ENCODE peak calls at places on chromosomes 13 and 19, in six cellular contexts. U is testis, T is A549, B is heart left ventricle, K is IMR-90, Y is endothelial cell of umbilical vein. W is an unnamed sample.
A peak's percentile ranks its signal among the peaks of the same experiment; 100 is the strongest.

GRCh38 chr13:95660981-95661581 is 15.9 kb upstream of the DNAJC3 start:
- DNase-seq in K (peak; percentile 50), U (no peak), Y (peak; percentile 61), T (peak; percentile 42), B (no peak), W (peak; percentile 54)

GRCh38 chr13:60790620-60791019 is 393.6 kb downstream of the TDRD3 start:
- DNase-seq in Y (no peak), B (peak; percentile 23), U (no peak), K (no peak), T (no peak), W (no peak)

GRCh38 chr19:34824686-34825085 is 51.7 kb upstream of the ZNF599 start:
- DNase-seq in K (no peak), T (no peak), U (no peak), B (no peak), Y (no peak), W (no peak)

GRCh38 chr13:73075546-73075945 is 16.7 kb downstream of the KLF5 start:
- DNase-seq in T (no peak), B (no peak), U (no peak), K (no peak), Y (no peak), W (no peak)

GRCh38 chr13:40076765-40077362 is 421.4 kb downstream of the COG6 start:
- DNase-seq in U (no peak), K (no peak), Y (no peak), T (no peak), B (no peak), W (no peak)

GRCh38 chr19:996051-996838 is 4.0 kb upstream of the GRIN3B start:
- DNase-seq in K (peak; percentile 53), U (no peak), B (no peak), T (peak; percentile 48), Y (peak; percentile 35), W (peak; percentile 52)

GRCh38 chr19:17455711-17456123 is 5.0 kb downstream of the NXNL1 start:
- DNase-seq in U (no peak), B (no peak), K (no peak), T (no peak), Y (no peak), W (no peak)

GRCh38 chr13:21233086-21233485 is 56.6 kb downstream of the MRPL57 start:
- DNase-seq in B (no peak), K (no peak), T (no peak), U (no peak), Y (no peak), W (no peak)

GRCh38 chr19:16232568-16232967 is 34.9 kb downstream of the AP1M1 start:
- DNase-seq in B (no peak), K (no peak), Y (no peak), U (no peak), T (no peak), W (no peak)

GRCh38 chr19:18772620-18773587 is 18.2 kb downstream of the COMP start:
- DNase-seq in B (no peak), T (no peak), Y (no peak), U (no peak), K (no peak), W (no peak)

GRCh38 chr13:92967923-92968322 is 258.7 kb upstream of the GPC6 start:
- DNase-seq in B (no peak), Y (no peak), T (peak; percentile 1), U (no peak), K (peak; percentile 16), W (no peak)

GRCh38 chr13:64083811-64084210 is 2668.2 kb upstream of the PCDH20 start:
- DNase-seq in Y (no peak), K (no peak), B (no peak), T (no peak), U (no peak), W (no peak)

GRCh38 chr13:25137624-25137892 is 34.5 kb downstream of the AMER2 start:
- DNase-seq in U (no peak), T (no peak), B (no peak), K (no peak), Y (no peak), W (no peak)

GRCh38 chr19:21269813-21270212 is 59.4 kb downstream of the ZNF708 start:
- DNase-seq in T (peak; percentile 8), Y (no peak), B (no peak), U (peak; percentile 71), K (no peak), W (no peak)

GRCh38 chr13:73215807-73216206 is 157.0 kb downstream of the KLF5 start:
- DNase-seq in K (peak; percentile 26), U (no peak), Y (no peak), T (no peak), B (no peak), W (no peak)

GRCh38 chr13:73220966-73221720 is 162.3 kb downstream of the KLF5 start:
- DNase-seq in B (no peak), U (no peak), K (peak; percentile 41), Y (no peak), T (peak; percentile 25), W (peak; percentile 53)

GRCh38 chr19:872266-872951 is 12.9 kb downstream of the CFD start:
- DNase-seq in Y (peak; percentile 34), K (peak; percentile 38), B (no peak), T (peak; percentile 93), U (peak; percentile 81), W (peak; percentile 73)

GRCh38 chr19:6579450-6580178 is 11.3 kb downstream of the CD70 start:
- DNase-seq in Y (no peak), B (no peak), K (no peak), U (no peak), T (no peak), W (no peak)

GRCh38 chr13:24272452-24273161 is 36.8 kb upstream of the C1QTNF9 start:
- DNase-seq in U (peak; percentile 83), K (no peak), B (peak; percentile 38), T (no peak), Y (no peak), W (no peak)

GRCh38 chr13:99979453-99980200 is 2.0 kb upstream of the ZIC2 start:
- DNase-seq in B (no peak), U (no peak), K (no peak), Y (no peak), T (peak; percentile 60), W (peak; percentile 79)

GRCh38 chr13:99977334-99977911 is 4.2 kb upstream of the ZIC2 start:
- DNase-seq in T (no peak), Y (no peak), B (no peak), K (no peak), U (no peak), W (peak; percentile 68)

GRCh38 chr13:99976502-99977115 is 5.0 kb upstream of the ZIC2 start:
- DNase-seq in T (no peak), K (no peak), B (no peak), Y (no peak), U (no peak), W (no peak)

GRCh38 chr13:99978781-99979452 is 2.7 kb upstream of the ZIC2 start:
- DNase-seq in K (no peak), B (no peak), Y (no peak), U (no peak), T (no peak), W (peak; percentile 72)

DNA sequence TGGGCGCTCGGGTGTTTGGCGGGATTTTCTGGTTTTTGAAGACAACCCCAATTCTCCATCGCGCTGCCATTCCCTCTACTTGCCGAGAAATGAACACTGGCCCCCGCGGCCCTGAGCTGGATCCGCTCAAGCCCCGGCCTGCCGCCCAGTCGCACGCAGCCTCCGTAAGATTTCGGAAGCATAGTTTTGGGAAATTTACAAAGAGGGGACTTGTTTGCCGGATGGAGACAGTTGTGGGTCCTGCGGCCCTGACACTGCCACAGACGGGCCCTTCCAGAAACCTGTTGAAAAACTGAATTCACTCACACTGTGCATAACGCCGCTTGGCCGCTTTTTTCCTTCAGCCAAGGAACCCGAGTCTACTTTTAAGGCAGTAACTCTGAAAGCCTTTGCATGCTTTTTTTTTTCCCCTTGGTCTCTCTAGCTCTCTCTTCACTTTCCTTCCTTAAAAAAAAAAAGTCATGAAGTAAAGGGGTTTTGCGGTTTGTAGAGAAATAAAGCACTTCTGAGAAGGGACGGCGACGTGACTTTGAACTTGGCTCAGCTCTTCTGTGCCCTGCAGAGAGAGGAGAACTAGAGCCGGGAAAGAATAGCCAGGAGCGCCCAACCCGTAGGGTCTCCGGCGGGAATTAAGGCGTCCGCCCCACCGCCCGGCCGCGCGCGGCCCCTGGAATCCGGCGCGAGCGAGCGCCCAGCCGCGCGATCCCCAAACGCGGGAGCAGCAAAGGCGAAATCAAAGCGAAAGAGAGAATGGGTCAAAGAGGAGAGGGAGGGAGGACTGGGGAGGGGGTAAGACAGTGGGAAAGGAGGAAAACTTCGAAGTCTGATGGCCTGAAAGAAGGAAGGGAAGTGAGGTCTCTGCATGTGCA is 3.4 kb upstream of the ZIC2 start:
- DNase-seq in Y (no peak), U (no peak), B (no peak), K (no peak), T (no peak), W (peak; percentile 49)
- H3K4me3 ChIP-seq in Y (no peak overlapping the region), U (no peak overlapping the region), B (no peak overlapping the region), K (no peak overlapping the region), T (no peak overlapping the region), W (no peak overlapping the region)

GRCh38 chr19:5292843-5293606 is 47.6 kb downstream of the PTPRS start:
- DNase-seq in U (peak; percentile 69), Y (peak; percentile 19), K (peak; percentile 65), B (peak; percentile 73), T (peak; percentile 58), W (peak; percentile 61)
- TF ChIP-seq POLR2A in U (peak; percentile 9), Y (no peak), K (peak; percentile 83), B (no peak), T (peak; percentile 26), W (no peak)

DNA sequence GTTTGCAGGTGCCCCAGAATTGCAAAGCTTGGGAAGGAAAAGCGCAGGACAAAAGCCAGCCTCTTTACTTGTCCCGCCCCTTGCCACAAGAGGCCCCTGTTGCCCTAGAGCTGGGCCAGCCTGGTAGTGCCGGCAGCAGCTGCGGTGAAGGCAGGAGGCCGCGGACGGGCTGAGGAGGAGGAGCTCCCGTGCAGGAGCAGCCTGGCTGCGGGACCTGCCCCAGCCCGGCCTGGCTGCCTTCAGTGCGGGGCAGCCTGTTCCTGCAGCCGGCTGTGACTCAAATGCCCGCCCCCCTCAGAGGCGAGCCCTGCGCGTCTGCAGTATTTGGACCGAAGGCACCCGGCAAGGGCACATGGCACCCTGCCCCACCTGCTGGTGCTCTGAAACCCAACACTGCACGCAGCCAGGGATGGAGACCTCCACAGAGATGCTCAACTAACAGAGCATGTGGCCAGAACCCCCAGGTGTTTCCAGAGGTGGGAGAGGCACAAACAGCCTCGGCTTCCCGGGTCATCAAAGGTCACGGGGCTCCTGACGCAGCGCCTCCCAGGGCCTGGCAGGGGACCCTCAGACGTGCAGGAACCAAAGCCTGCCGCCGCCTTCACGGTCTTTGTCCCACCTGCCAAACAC is 29.7 kb downstream of the NAXD start:
- DNase-seq in T (peak; percentile 29), U (peak; percentile 74), K (peak; percentile 55), Y (peak; percentile 50), B (peak; percentile 78), W (peak; percentile 88)
- H3K4me3 ChIP-seq in T (no peak overlapping the region), U (no peak overlapping the region), K (no peak overlapping the region), Y (no peak overlapping the region), B (no peak overlapping the region), W (no peak overlapping the region)

GRCh38 chr13:99385940-99386339 is 78.7 kb upstream of the GPR183 start:
- DNase-seq in U (no peak), Y (no peak), T (no peak), K (no peak), B (no peak), W (no peak)
- TF ChIP-seq POLR2A in U (no peak), Y (no peak), T (no peak), K (no peak), B (no peak), W (no peak)

DNA sequence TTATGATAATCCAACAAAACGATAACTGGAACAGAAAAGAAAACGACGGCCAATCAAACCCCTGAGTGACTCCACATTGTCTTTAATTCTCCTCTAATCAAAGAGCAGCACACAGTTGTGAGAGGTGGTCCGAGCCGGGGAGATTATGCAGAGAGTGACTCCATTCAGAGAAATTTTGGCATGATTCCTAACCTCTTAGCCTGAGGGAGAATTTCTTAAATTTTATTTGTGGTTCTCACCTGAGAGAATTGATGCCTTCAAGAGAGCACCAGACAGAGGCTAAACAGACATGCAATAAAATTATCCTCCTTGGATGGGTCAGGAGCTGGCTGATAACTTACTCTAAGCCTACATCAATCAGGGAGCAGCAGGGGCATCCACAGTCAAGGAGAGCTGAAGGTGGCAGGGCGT is 310.0 kb upstream of the KLF12 start:
- DNase-seq in K (no peak), B (no peak), Y (no peak), T (peak; percentile 0), U (no peak), W (no peak)
- H3K4me3 ChIP-seq in K (no peak overlapping the region), B (no peak overlapping the region), Y (no peak overlapping the region), T (no peak overlapping the region), U (no peak overlapping the region), W (no peak overlapping the region)

W was measured in NB4.